ENCODE peak calls at places on chromosomes 13 and 19, in six cellular contexts. M is T-helper 17 cell; E is fibroblast of pulmonary artery; R is stimulated activated CD4-positive, alpha-beta T cell treated with anti-CD3 and anti-CD28 coated beads, Interleukin-4, amount 100 ng/mL, for 4 hours; W is activated T-cell treated with anti-CD3 and anti-CD28 coated beads, Interleukin-2, amount 50 U/mL, for 72 hours; D is Calu3. T is an unnamed sample.

GRCh38 chr13:75803175-75803611 is 167.1 kb downstream of the LMO7 start:
- DNase-seq in M (no peak), E (no peak), R (no peak), W (peak; percentile 3), D (no peak), T (no peak)

GRCh38 chr13:51257187-51257586 is 35.0 kb downstream of the FAM124A start:
- DNase-seq in M (no peak), E (no peak), R (no peak), W (no peak), D (no peak), T (no peak)

GRCh38 chr19:47663435-47663910 is 49.7 kb upstream of the EHD2 start:
- DNase-seq in M (no peak), E (peak; percentile 90), R (no peak), W (no peak), D (peak; percentile 16), T (no peak)

GRCh38 chr19:50263176-50263575 is 59.8 kb downstream of the MYH14 start:
- DNase-seq in M (no peak), E (no peak), R (no peak), W (no peak), D (no peak), T (no peak)

GRCh38 chr13:106986033-106986484 is 418.1 kb upstream of the ARGLU1 start:
- DNase-seq in M (no peak), E (peak; percentile 1), R (no peak), W (no peak), D (no peak), T (no peak)

GRCh38 chr13:27997904-27998522 is 9.5 kb upstream of the URAD start:
- DNase-seq in M (no peak), E (peak; percentile 43), R (no peak), W (peak; percentile 24), D (peak; percentile 52), T (no peak)

GRCh38 chr13:111895896-111896821 is 170.8 kb upstream of the SOX1 start:
- DNase-seq in M (no peak), E (no peak), R (no peak), W (no peak), D (no peak), T (no peak)

GRCh38 chr13:71304861-71305260 is 562.1 kb downstream of the DACH1 start:
- DNase-seq in M (no peak), E (no peak), R (no peak), W (no peak), D (no peak), T (no peak)

GRCh38 chr19:18414504-18415176 is 4.6 kb upstream of the SSBP4 start:
- DNase-seq in M (no peak), E (no peak), R (no peak), W (no peak), D (peak; percentile 31), T (no peak)